ENCODE peak calls at places on chromosomes 16 and 17, in six cellular contexts. P is SK-N-SH; X is activated T-cell treated with anti-CD3 and anti-CD28 coated beads, Interleukin-2, amount 50 U/mL, for 24 hours; I is KBM-7; D is stromal cell of bone marrow; G is left colon. L is an unnamed sample.

GRCh38 chr17:63579633-63580032 is 21.1 kb upstream of the TACO1 start:
- DNase-seq in D (no peak), G (no peak), I (no peak), P (no peak), X (no peak), L (no peak)

GRCh38 chr16:48597563-48598392 is 12.2 kb downstream of the N4BP1 start:
- DNase-seq in X (no peak), G (no peak), I (no peak), P (no peak), D (no peak), L (no peak)

GRCh38 chr16:84031556-84031955 is 11.0 kb downstream of the SLC38A8 start:
- DNase-seq in G (no peak), D (no peak), X (no peak), P (no peak), I (no peak), L (no peak)

GRCh38 chr17:1000597-1001490 is 3.9 kb downstream of the TIMM22 start:
- DNase-seq in P (no peak), I (no peak), D (no peak), X (no peak), G (no peak), L (no peak)

GRCh38 chr16:13012591-13012990 is 111.2 kb downstream of the SHISA9 start:
- DNase-seq in X (no peak), G (no peak), D (no peak), I (no peak), P (peak; percentile 37), L (no peak)

GRCh38 chr16:19980866-19981265 is 92.8 kb downstream of the GPR139 start:
- DNase-seq in P (peak; percentile 41), I (no peak), G (no peak), X (no peak), D (no peak), L (no peak)

GRCh38 chr16:3645504-3646347 is 8.8 kb upstream of the DNASE1 start:
- DNase-seq in G (no peak), P (no peak), I (no peak), D (no peak), X (peak; percentile 24), L (no peak)

GRCh38 chr17:14337596-14338079 is 36.8 kb downstream of the HS3ST3B1 start:
- DNase-seq in D (no peak), P (no peak), I (no peak), X (peak; percentile 63), G (no peak), L (no peak)

GRCh38 chr16:87562201-87562600 is 40.1 kb upstream of the JPH3 start:
- DNase-seq in I (no peak), X (no peak), G (no peak), D (no peak), P (no peak), L (no peak)